ENCODE peak calls at places on chromosomes 16 and 17, in eight cellular contexts. One of them, this sample, is unnamed.

GRCh38 chr16:3004781-3005284 is 7.9 kb upstream of the CLDN9 start:
- DNase-seq in central memory CD8-positive, alpha-beta T cell: no peak
- DNase-seq in gastrocnemius medialis: no peak
- DNase-seq in Caco-2: peak
- DNase-seq in NCI-H2081 treated with DMSO at 0.1 percent for 48 hours: no peak
- DNase-seq in MG63: peak
- DNase-seq in H7: peak
- DNase-seq in heart left ventricle: no peak
- DNase-seq in this sample: no peak

GRCh38 chr17:64778102-64778366 is 115.9 kb upstream of the SMURF2 start:
- DNase-seq in gastrocnemius medialis: no peak
- DNase-seq in MG63: no peak
- DNase-seq in heart left ventricle: no peak
- DNase-seq in NCI-H2081 treated with DMSO at 0.1 percent for 48 hours: no peak
- DNase-seq in H7: no peak
- DNase-seq in central memory CD8-positive, alpha-beta T cell: no peak
- DNase-seq in Caco-2: no peak
- DNase-seq in this sample: no peak

GRCh38 chr17:33390479-33391027 is 97.5 kb upstream of the ASIC2 start:
- DNase-seq in Caco-2: no peak
- DNase-seq in central memory CD8-positive, alpha-beta T cell: no peak
- DNase-seq in NCI-H2081 treated with DMSO at 0.1 percent for 48 hours: no peak
- DNase-seq in MG63: no peak
- DNase-seq in heart left ventricle: no peak
- DNase-seq in gastrocnemius medialis: no peak
- DNase-seq in H7: no peak
- DNase-seq in this sample: no peak

GRCh38 chr16:55052335-55053070 is 121.8 kb downstream of the IRX5 start:
- DNase-seq in MG63: peak
- DNase-seq in gastrocnemius medialis: no peak
- DNase-seq in H7: no peak
- DNase-seq in heart left ventricle: no peak
- DNase-seq in central memory CD8-positive, alpha-beta T cell: no peak
- DNase-seq in NCI-H2081 treated with DMSO at 0.1 percent for 48 hours: no peak
- DNase-seq in Caco-2: peak
- DNase-seq in this sample: no peak

GRCh38 chr16:69055003-69055402 is 50.5 kb upstream of the HAS3 start:
- DNase-seq in H7: no peak
- DNase-seq in gastrocnemius medialis: no peak
- DNase-seq in heart left ventricle: no peak
- DNase-seq in MG63: no peak
- DNase-seq in central memory CD8-positive, alpha-beta T cell: no peak
- DNase-seq in Caco-2: no peak
- DNase-seq in NCI-H2081 treated with DMSO at 0.1 percent for 48 hours: no peak
- DNase-seq in this sample: no peak

GRCh38 chr16:268141-269053 is 7.3 kb downstream of the RGS11 start:
- DNase-seq in MG63: no peak
- DNase-seq in heart left ventricle: no peak
- DNase-seq in Caco-2: peak
- DNase-seq in H7: no peak
- DNase-seq in gastrocnemius medialis: no peak
- DNase-seq in central memory CD8-positive, alpha-beta T cell: no peak
- DNase-seq in NCI-H2081 treated with DMSO at 0.1 percent for 48 hours: no peak
- DNase-seq in this sample: peak

GRCh38 chr17:81552244-81553017 is at the start of gene FAAP100:
- DNase-seq in gastrocnemius medialis: peak
- DNase-seq in Caco-2: peak
- DNase-seq in central memory CD8-positive, alpha-beta T cell: peak
- DNase-seq in NCI-H2081 treated with DMSO at 0.1 percent for 48 hours: no peak
- DNase-seq in heart left ventricle: peak
- DNase-seq in H7: peak
- DNase-seq in MG63: peak
- DNase-seq in this sample: peak

GRCh38 chr16:8867483-8868271 is 1.1 kb downstream of the CARHSP1 start:
- DNase-seq in central memory CD8-positive, alpha-beta T cell: no peak
- DNase-seq in heart left ventricle: peak
- DNase-seq in Caco-2: no peak
- DNase-seq in MG63: peak
- DNase-seq in gastrocnemius medialis: no peak
- DNase-seq in NCI-H2081 treated with DMSO at 0.1 percent for 48 hours: no peak
- DNase-seq in H7: peak
- DNase-seq in this sample: peak

GRCh38 chr17:70820276-70820675 is 650.9 kb downstream of the KCNJ2 start:
- DNase-seq in MG63: peak
- DNase-seq in NCI-H2081 treated with DMSO at 0.1 percent for 48 hours: no peak
- DNase-seq in central memory CD8-positive, alpha-beta T cell: no peak
- DNase-seq in gastrocnemius medialis: no peak
- DNase-seq in H7: no peak
- DNase-seq in Caco-2: no peak
- DNase-seq in heart left ventricle: no peak
- DNase-seq in this sample: no peak

GRCh38 chr16:57422026-57422944 is 17.7 kb downstream of the CCL17 start:
- DNase-seq in central memory CD8-positive, alpha-beta T cell: no peak
- DNase-seq in NCI-H2081 treated with DMSO at 0.1 percent for 48 hours: no peak
- DNase-seq in Caco-2: no peak
- DNase-seq in H7: peak
- DNase-seq in MG63: peak
- DNase-seq in gastrocnemius medialis: no peak
- DNase-seq in heart left ventricle: peak
- DNase-seq in this sample: no peak

GRCh38 chr16:81494434-81494806 is 49.8 kb downstream of the CMIP start:
- DNase-seq in Caco-2: no peak
- DNase-seq in H7: no peak
- DNase-seq in heart left ventricle: no peak
- DNase-seq in NCI-H2081 treated with DMSO at 0.1 percent for 48 hours: no peak
- DNase-seq in MG63: no peak
- DNase-seq in gastrocnemius medialis: no peak
- DNase-seq in central memory CD8-positive, alpha-beta T cell: no peak
- DNase-seq in this sample: no peak

GRCh38 chr17:27207073-27207511 is 86.8 kb upstream of the WSB1 start:
- DNase-seq in H7: no peak
- DNase-seq in MG63: no peak
- DNase-seq in heart left ventricle: no peak
- DNase-seq in gastrocnemius medialis: no peak
- DNase-seq in Caco-2: no peak
- DNase-seq in NCI-H2081 treated with DMSO at 0.1 percent for 48 hours: no peak
- DNase-seq in central memory CD8-positive, alpha-beta T cell: no peak
- DNase-seq in this sample: no peak

GRCh38 chr17:80501739-80502577 is 25.6 kb upstream of the NPTX1 start:
- DNase-seq in NCI-H2081 treated with DMSO at 0.1 percent for 48 hours: no peak
- DNase-seq in H7: peak
- DNase-seq in gastrocnemius medialis: no peak
- DNase-seq in Caco-2: no peak
- DNase-seq in MG63: peak
- DNase-seq in central memory CD8-positive, alpha-beta T cell: no peak
- DNase-seq in heart left ventricle: no peak
- DNase-seq in this sample: no peak

GRCh38 chr17:60910415-60910814 is 232.8 kb downstream of the BCAS3 start:
- DNase-seq in NCI-H2081 treated with DMSO at 0.1 percent for 48 hours: no peak
- DNase-seq in MG63: no peak
- DNase-seq in heart left ventricle: no peak
- DNase-seq in central memory CD8-positive, alpha-beta T cell: no peak
- DNase-seq in Caco-2: no peak
- DNase-seq in gastrocnemius medialis: no peak
- DNase-seq in H7: no peak
- DNase-seq in this sample: no peak

GRCh38 chr17:45341389-45342158 is 24.8 kb upstream of the MAP3K14 start:
- DNase-seq in Caco-2: peak
- DNase-seq in H7: peak
- DNase-seq in central memory CD8-positive, alpha-beta T cell: no peak
- DNase-seq in heart left ventricle: peak
- DNase-seq in gastrocnemius medialis: peak
- DNase-seq in MG63: peak
- DNase-seq in NCI-H2081 treated with DMSO at 0.1 percent for 48 hours: no peak
- DNase-seq in this sample: peak

GRCh38 chr17:43966276-43966675 is 12.5 kb upstream of the PYY start:
- DNase-seq in heart left ventricle: no peak
- DNase-seq in MG63: no peak
- DNase-seq in central memory CD8-positive, alpha-beta T cell: no peak
- DNase-seq in Caco-2: no peak
- DNase-seq in NCI-H2081 treated with DMSO at 0.1 percent for 48 hours: no peak
- DNase-seq in gastrocnemius medialis: no peak
- DNase-seq in H7: no peak
- DNase-seq in this sample: no peak

GRCh38 chr17:45813051-45813731 is 29.1 kb downstream of the CRHR1 start:
- DNase-seq in central memory CD8-positive, alpha-beta T cell: no peak
- DNase-seq in H7: peak
- DNase-seq in NCI-H2081 treated with DMSO at 0.1 percent for 48 hours: no peak
- DNase-seq in gastrocnemius medialis: no peak
- DNase-seq in heart left ventricle: no peak
- DNase-seq in MG63: no peak
- DNase-seq in Caco-2: no peak
- DNase-seq in this sample: no peak

GRCh38 chr17:74750327-74751069 is 2.1 kb downstream of the NHERF1 start:
- DNase-seq in central memory CD8-positive, alpha-beta T cell: no peak
- DNase-seq in heart left ventricle: no peak
- DNase-seq in NCI-H2081 treated with DMSO at 0.1 percent for 48 hours: no peak
- DNase-seq in gastrocnemius medialis: no peak
- DNase-seq in Caco-2: peak
- DNase-seq in H7: no peak
- DNase-seq in MG63: peak
- DNase-seq in this sample: no peak

GRCh38 chr16:73082608-73083007 is 34.7 kb upstream of the ZFHX3 start:
- DNase-seq in NCI-H2081 treated with DMSO at 0.1 percent for 48 hours: no peak
- DNase-seq in central memory CD8-positive, alpha-beta T cell: no peak
- DNase-seq in Caco-2: no peak
- DNase-seq in MG63: peak
- DNase-seq in H7: no peak
- DNase-seq in gastrocnemius medialis: no peak
- DNase-seq in heart left ventricle: no peak
- DNase-seq in this sample: no peak

GRCh38 chr17:10316986-10317834 is 55.6 kb downstream of the MYH13 start:
- DNase-seq in heart left ventricle: peak
- DNase-seq in central memory CD8-positive, alpha-beta T cell: no peak
- DNase-seq in gastrocnemius medialis: no peak
- DNase-seq in H7: peak
- DNase-seq in Caco-2: no peak
- DNase-seq in MG63: peak
- DNase-seq in NCI-H2081 treated with DMSO at 0.1 percent for 48 hours: no peak
- DNase-seq in this sample: peak

GRCh38 chr17:4936436-4936835 is 3.4 kb downstream of the SLC25A11 start:
- DNase-seq in H7: peak
- DNase-seq in MG63: no peak
- DNase-seq in NCI-H2081 treated with DMSO at 0.1 percent for 48 hours: no peak
- DNase-seq in heart left ventricle: no peak
- DNase-seq in central memory CD8-positive, alpha-beta T cell: no peak
- DNase-seq in Caco-2: no peak
- DNase-seq in gastrocnemius medialis: peak
- DNase-seq in this sample: no peak

GRCh38 chr17:19738073-19738449 is 10.0 kb downstream of the ALDH3A1 start:
- DNase-seq in NCI-H2081 treated with DMSO at 0.1 percent for 48 hours: no peak
- DNase-seq in Caco-2: no peak
- DNase-seq in H7: no peak
- DNase-seq in heart left ventricle: no peak
- DNase-seq in MG63: no peak
- DNase-seq in central memory CD8-positive, alpha-beta T cell: no peak
- DNase-seq in gastrocnemius medialis: no peak
- DNase-seq in this sample: peak

GRCh38 chr16:2008009-2008526 is 1.6 kb downstream of the ZNF598 start:
- DNase-seq in gastrocnemius medialis: peak
- DNase-seq in NCI-H2081 treated with DMSO at 0.1 percent for 48 hours: no peak
- DNase-seq in MG63: peak
- DNase-seq in Caco-2: no peak
- DNase-seq in H7: no peak
- DNase-seq in heart left ventricle: peak
- DNase-seq in central memory CD8-positive, alpha-beta T cell: no peak
- DNase-seq in this sample: no peak

GRCh38 chr17:34503804-34504203 is 75.6 kb upstream of the TMEM132E start:
- DNase-seq in gastrocnemius medialis: no peak
- DNase-seq in MG63: no peak
- DNase-seq in H7: no peak
- DNase-seq in NCI-H2081 treated with DMSO at 0.1 percent for 48 hours: no peak
- DNase-seq in Caco-2: no peak
- DNase-seq in heart left ventricle: peak
- DNase-seq in central memory CD8-positive, alpha-beta T cell: no peak
- DNase-seq in this sample: no peak

GRCh38 chr16:53840472-53840871 is 136.5 kb downstream of the FTO start:
- DNase-seq in central memory CD8-positive, alpha-beta T cell: no peak
- DNase-seq in NCI-H2081 treated with DMSO at 0.1 percent for 48 hours: no peak
- DNase-seq in Caco-2: no peak
- DNase-seq in H7: no peak
- DNase-seq in heart left ventricle: no peak
- DNase-seq in gastrocnemius medialis: no peak
- DNase-seq in MG63: no peak
- DNase-seq in this sample: no peak

GRCh38 chr16:14286381-14287230 is 215.5 kb downstream of the MRTFB start:
- DNase-seq in MG63: no peak
- DNase-seq in heart left ventricle: no peak
- DNase-seq in gastrocnemius medialis: peak
- DNase-seq in central memory CD8-positive, alpha-beta T cell: peak
- DNase-seq in NCI-H2081 treated with DMSO at 0.1 percent for 48 hours: no peak
- DNase-seq in Caco-2: no peak
- DNase-seq in H7: peak
- DNase-seq in this sample: no peak

GRCh38 chr17:596763-597644 is 117.6 kb downstream of the VPS53 start:
- DNase-seq in heart left ventricle: no peak
- DNase-seq in Caco-2: no peak
- DNase-seq in MG63: peak
- DNase-seq in gastrocnemius medialis: no peak
- DNase-seq in central memory CD8-positive, alpha-beta T cell: no peak
- DNase-seq in H7: no peak
- DNase-seq in NCI-H2081 treated with DMSO at 0.1 percent for 48 hours: no peak
- DNase-seq in this sample: no peak

GRCh38 chr16:13036600-13036999 is 135.2 kb downstream of the SHISA9 start:
- DNase-seq in NCI-H2081 treated with DMSO at 0.1 percent for 48 hours: no peak
- DNase-seq in H7: no peak
- DNase-seq in MG63: peak
- DNase-seq in gastrocnemius medialis: no peak
- DNase-seq in central memory CD8-positive, alpha-beta T cell: no peak
- DNase-seq in heart left ventricle: peak
- DNase-seq in Caco-2: peak
- DNase-seq in this sample: no peak

GRCh38 chr16:87931504-87931903 is 4.8 kb downstream of the CA5A start:
- DNase-seq in H7: no peak
- DNase-seq in MG63: peak
- DNase-seq in Caco-2: no peak
- DNase-seq in central memory CD8-positive, alpha-beta T cell: no peak
- DNase-seq in gastrocnemius medialis: no peak
- DNase-seq in heart left ventricle: no peak
- DNase-seq in NCI-H2081 treated with DMSO at 0.1 percent for 48 hours: no peak
- DNase-seq in this sample: no peak

GRCh38 chr16:58507195-58507962 is 7.4 kb downstream of the NDRG4 start:
- DNase-seq in H7: no peak
- DNase-seq in Caco-2: no peak
- DNase-seq in heart left ventricle: no peak
- DNase-seq in gastrocnemius medialis: no peak
- DNase-seq in central memory CD8-positive, alpha-beta T cell: no peak
- DNase-seq in MG63: no peak
- DNase-seq in NCI-H2081 treated with DMSO at 0.1 percent for 48 hours: no peak
- DNase-seq in this sample: peak

GRCh38 chr16:63530208-63530607 is 1494.0 kb upstream of the CDH8 start:
- DNase-seq in Caco-2: no peak
- DNase-seq in central memory CD8-positive, alpha-beta T cell: no peak
- DNase-seq in heart left ventricle: no peak
- DNase-seq in gastrocnemius medialis: no peak
- DNase-seq in H7: peak
- DNase-seq in NCI-H2081 treated with DMSO at 0.1 percent for 48 hours: no peak
- DNase-seq in MG63: no peak
- DNase-seq in this sample: no peak

GRCh38 chr17:77807746-77808441 is 150.6 kb upstream of the TNRC6C start:
- DNase-seq in Caco-2: no peak
- DNase-seq in NCI-H2081 treated with DMSO at 0.1 percent for 48 hours: no peak
- DNase-seq in central memory CD8-positive, alpha-beta T cell: no peak
- DNase-seq in H7: no peak
- DNase-seq in MG63: no peak
- DNase-seq in gastrocnemius medialis: no peak
- DNase-seq in heart left ventricle: no peak
- DNase-seq in this sample: no peak

GRCh38 chr17:34993031-34993430 is 12.7 kb downstream of the LIG3 start:
- DNase-seq in Caco-2: no peak
- DNase-seq in NCI-H2081 treated with DMSO at 0.1 percent for 48 hours: no peak
- DNase-seq in gastrocnemius medialis: no peak
- DNase-seq in MG63: no peak
- DNase-seq in central memory CD8-positive, alpha-beta T cell: no peak
- DNase-seq in H7: no peak
- DNase-seq in heart left ventricle: no peak
- DNase-seq in this sample: no peak

This sample was measured in Right ventricle myocardium inferior.